ENCODE peak calls at places on chromosomes 5 and 9, in eight cellular contexts. C is H9, U is IMR-90, T is GM23248, G is GM12878, E is HCT116, J is neuronal stem cell, M is endothelial cell of umbilical vein. A is an unnamed sample.
A peak's percentile ranks its signal among the peaks of the same experiment; 100 is the strongest.

GRCh38 chr9:130987738-130988399 is 21.1 kb upstream of the LAMC3 start:
- DNase-seq in J (no peak), M (no peak), T (no peak), G (no peak), U (no peak), E (no peak), C (no peak), A (peak; percentile 59)

GRCh38 chr5:53714324-53715010 is 154.0 kb downstream of the NDUFS4 start:
- DNase-seq in T (peak; percentile 0), E (no peak), U (no peak), G (no peak), J (no peak), M (no peak), C (no peak), A (no peak)

GRCh38 chr5:177317959-177318377 is 6.3 kb upstream of the MXD3 start:
- DNase-seq in C (peak; percentile 80), E (peak; percentile 63), T (peak; percentile 82), J (peak; percentile 55), G (no peak), U (peak; percentile 80), M (peak; percentile 82), A (peak; percentile 94)

GRCh38 chr9:20620658-20621552 is 1.4 kb downstream of the MLLT3 start:
- DNase-seq in T (peak; percentile 69), J (peak; percentile 27), G (no peak), M (peak; percentile 54), U (peak; percentile 53), E (no peak), C (peak; percentile 42), A (peak; percentile 81)

GRCh38 chr5:14414007-14414406 is 167.6 kb upstream of the OTULINL start:
- DNase-seq in C (no peak), E (no peak), J (no peak), G (no peak), T (no peak), M (no peak), U (no peak), A (no peak)

GRCh38 chr5:66516535-66516934 is 79.7 kb upstream of the MAST4 start:
- DNase-seq in E (no peak), J (no peak), M (no peak), T (no peak), U (no peak), G (no peak), C (no peak), A (no peak)

GRCh38 chr9:77456829-77457437 is 191.2 kb downstream of the GNA14 start:
- DNase-seq in E (peak; percentile 89), J (peak; percentile 84), T (peak; percentile 91), U (peak; percentile 91), G (no peak), M (peak; percentile 93), C (peak; percentile 90), A (peak; percentile 93)

GRCh38 chr5:54095969-54096368 is 214.4 kb downstream of the ARL15 start:
- DNase-seq in G (no peak), E (no peak), M (no peak), U (no peak), C (no peak), T (no peak), J (no peak), A (no peak)

DNA sequence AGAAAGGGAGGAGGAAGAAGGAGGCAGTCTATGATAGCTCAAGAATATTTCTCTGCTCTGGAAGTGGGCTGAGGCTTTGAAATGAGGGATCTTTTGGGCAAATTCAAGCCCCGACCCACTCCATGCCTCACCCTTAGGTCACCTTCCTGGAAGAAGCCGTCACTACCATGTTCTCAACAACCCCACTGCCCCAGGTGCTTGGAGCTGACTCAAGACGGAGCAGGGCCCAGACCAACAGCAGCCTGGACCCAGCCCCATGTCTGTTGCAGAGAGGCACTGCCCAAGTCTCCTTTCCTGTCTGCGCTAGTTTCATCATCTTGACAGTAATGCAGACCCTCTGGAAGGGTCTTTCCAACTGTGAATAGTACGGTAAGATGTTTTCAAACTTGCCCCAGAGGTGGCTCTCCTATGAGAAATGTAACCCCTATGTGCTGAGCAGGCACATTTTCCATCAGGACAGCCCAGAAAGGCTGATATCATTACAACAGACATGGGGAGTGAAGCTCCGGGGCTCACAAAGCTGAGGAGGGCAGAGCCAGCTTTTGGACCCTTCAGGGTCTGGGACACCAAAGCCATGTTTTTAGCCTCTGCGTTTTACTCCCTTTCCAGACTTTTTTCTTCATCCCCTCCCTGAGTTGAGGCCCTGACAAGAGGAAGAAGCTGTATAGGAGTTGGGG is 128.2 kb upstream of the LARP1 start:
- DNase-seq in G (no peak), T (no peak), M (no peak), E (no peak), J (no peak), U (no peak), C (no peak), A (no peak)
- H2AFZ ChIP-seq in G (no peak overlapping the region), T (no peak overlapping the region), M (no peak overlapping the region), E (no peak overlapping the region), J (no peak overlapping the region), U (no peak overlapping the region), C (no peak overlapping the region), A (no peak overlapping the region)

GRCh38 chr9:79485258-79485657 is 86.5 kb upstream of the TLE4 start:
- DNase-seq in J (no peak), T (no peak), C (no peak), M (no peak), U (no peak), G (no peak), E (no peak), A (no peak)

GRCh38 chr9:79492092-79492995 is 79.4 kb upstream of the TLE4 start:
- DNase-seq in G (no peak), M (no peak), T (no peak), E (no peak), U (peak; percentile 22), C (no peak), J (no peak), A (no peak)

GRCh38 chr9:79490657-79491250 is 81.0 kb upstream of the TLE4 start:
- DNase-seq in M (no peak), T (no peak), C (no peak), U (no peak), J (no peak), E (no peak), G (no peak), A (no peak)

DNA sequence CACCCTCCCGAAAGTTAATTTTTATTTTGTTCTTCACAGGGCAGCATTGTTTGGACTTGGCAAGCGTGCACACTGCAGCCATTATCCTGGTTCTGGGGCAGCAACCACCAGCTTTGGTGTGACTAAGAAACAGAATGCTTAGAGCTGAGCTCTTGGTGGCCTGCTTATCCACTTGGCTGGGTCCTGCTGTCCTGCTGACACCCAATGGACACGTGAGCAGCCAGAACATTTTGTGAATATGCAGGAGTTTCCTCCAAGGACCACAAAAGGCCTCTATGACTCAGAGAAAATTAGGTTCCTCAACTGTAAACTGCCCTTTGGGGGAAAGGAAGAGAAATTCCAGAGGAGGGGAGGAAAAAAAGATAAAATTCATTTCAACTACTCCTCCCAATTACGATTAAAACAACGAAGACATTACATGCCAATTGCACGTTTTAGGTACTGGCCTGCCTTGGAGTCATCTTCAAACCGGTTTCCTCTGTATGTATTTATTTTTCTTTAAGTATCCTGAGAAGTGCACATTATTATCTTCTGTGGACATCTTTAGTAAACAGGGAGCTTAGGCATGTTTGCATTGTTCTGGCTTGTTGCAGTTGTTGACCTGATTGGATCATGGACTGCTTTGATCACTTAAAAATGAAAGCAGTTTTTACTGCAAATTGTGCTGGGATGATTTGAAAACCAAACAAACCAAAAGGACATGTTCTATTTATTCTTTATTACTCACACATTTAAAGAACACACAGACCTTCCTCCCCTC is 82.3 kb upstream of the TLE4 start:
- DNase-seq in J (no peak), G (no peak), T (peak; percentile 47), U (peak; percentile 62), E (no peak), C (no peak), M (no peak), A (peak; percentile 76)
- H2AFZ ChIP-seq in J (peak overlapping the region; percentile 9), G (no peak overlapping the region), T (peak overlapping the region; percentile 23), U (peak overlapping the region; percentile 77), E (no peak overlapping the region), C (no peak overlapping the region), M (no peak overlapping the region), A (no peak overlapping the region)

GRCh38 chr9:123135458-123135857 is 102.0 kb downstream of the GPR21 start:
- DNase-seq in U (no peak), G (no peak), J (no peak), E (no peak), C (no peak), M (no peak), T (no peak), A (no peak)

GRCh38 chr9:123131258-123131657 is 97.8 kb downstream of the GPR21 start:
- DNase-seq in U (peak; percentile 75), C (no peak), T (peak; percentile 41), J (peak; percentile 17), G (no peak), E (no peak), M (no peak), A (peak; percentile 31)

GRCh38 chr9:123131993-123132392 is 98.5 kb downstream of the GPR21 start:
- DNase-seq in U (no peak), G (no peak), T (no peak), J (no peak), C (no peak), E (no peak), M (no peak), A (no peak)

GRCh38 chr9:123129411-123129810 is 95.9 kb downstream of the GPR21 start:
- DNase-seq in T (no peak), G (no peak), U (no peak), C (no peak), J (no peak), M (no peak), E (no peak), A (no peak)

GRCh38 chr9:123132696-123133095 is 99.2 kb downstream of the GPR21 start:
- DNase-seq in E (no peak), U (no peak), T (no peak), C (no peak), G (no peak), M (no peak), J (no peak), A (no peak)
- H2AFZ ChIP-seq in E (no peak overlapping the region), U (no peak overlapping the region), T (no peak overlapping the region), C (no peak overlapping the region), G (no peak overlapping the region), M (no peak overlapping the region), J (no peak overlapping the region), A (no peak overlapping the region)

GRCh38 chr5:39674209-39675082 is 249.7 kb upstream of the DAB2 start:
- DNase-seq in J (no peak), E (no peak), G (no peak), T (peak; percentile 5), M (no peak), C (no peak), U (no peak), A (no peak)
- H2AFZ ChIP-seq in J (no peak overlapping the region), E (no peak overlapping the region), G (no peak overlapping the region), T (no peak overlapping the region), M (no peak overlapping the region), C (no peak overlapping the region), U (no peak overlapping the region), A (no peak overlapping the region)

GRCh38 chr9:127085186-127085585 is 37.2 kb downstream of the ANGPTL2 start:
- DNase-seq in M (no peak), C (no peak), T (no peak), U (no peak), G (no peak), E (no peak), J (no peak), A (no peak)
- H2AFZ ChIP-seq in M (no peak overlapping the region), C (no peak overlapping the region), T (no peak overlapping the region), U (no peak overlapping the region), G (no peak overlapping the region), E (no peak overlapping the region), J (no peak overlapping the region), A (no peak overlapping the region)

A was measured in osteoblast.